ENCODE peak calls at places on chromosomes 11 and 22, in five cellular contexts. X is pancreas, C is M059J, E is upper lobe of right lung, K is NCI-H1436 treated with DMSO at 0.1 percent for 48 hours. H is an unnamed sample.

GRCh38 chr11:12434255-12434654 is 56.9 kb downstream of the PARVA start:
- DNase-seq in X (no peak), C (peak; percentile 34), E (no peak), K (no peak), H (no peak)

GRCh38 chr11:35373284-35373933 is 45.9 kb downstream of the SLC1A2 start:
- DNase-seq in X (peak; percentile 61), C (peak; percentile 54), E (no peak), K (no peak), H (no peak)

GRCh38 chr11:57741132-57742086 is at the start of gene SELENOH:
- DNase-seq in X (peak; percentile 95), C (peak; percentile 97), E (peak; percentile 98), K (peak; percentile 81), H (peak; percentile 85)

GRCh38 chr11:4626207-4627105 is 10.8 kb upstream of the OR51D1 start:
- DNase-seq in X (no peak), C (peak; percentile 76), E (no peak), K (no peak), H (peak; percentile 24)

GRCh38 chr11:46410021-46410420 is 18.4 kb upstream of the CHRM4 start:
- DNase-seq in X (no peak), C (no peak), E (peak; percentile 27), K (no peak), H (no peak)

GRCh38 chr11:68003846-68004550 is at the start of gene UNC93B1:
- DNase-seq in X (peak; percentile 93), C (peak; percentile 85), E (peak; percentile 98), K (no peak), H (peak; percentile 64)

GRCh38 chr22:44661659-44662569 is 40.1 kb upstream of the PRR5 start:
- DNase-seq in X (no peak), C (no peak), E (no peak), K (no peak), H (no peak)

GRCh38 chr11:102760355-102761035 is 19.9 kb downstream of the MMP10 start:
- DNase-seq in X (no peak), C (peak; percentile 96), E (no peak), K (no peak), H (no peak)

GRCh38 chr11:11313426-11313825 is 39.6 kb downstream of the CSNK2A3 start:
- DNase-seq in X (no peak), C (no peak), E (peak; percentile 67), K (no peak), H (no peak)

GRCh38 chr11:68116126-68116525 is 5.1 kb downstream of the CHKA start:
- DNase-seq in X (no peak), C (no peak), E (no peak), K (no peak), H (no peak)

GRCh38 chr22:44279059-44279340 is 33.8 kb downstream of the SHISAL1 start:
- DNase-seq in X (no peak), C (peak; percentile 16), E (no peak), K (no peak), H (no peak)

GRCh38 chr11:121892131-121892681 is 223.8 kb downstream of the BLID start:
- DNase-seq in X (no peak), C (peak; percentile 84), E (no peak), K (no peak), H (no peak)

GRCh38 chr22:17366830-17367229 is 2.4 kb upstream of the CECR2 start:
- DNase-seq in X (no peak), C (no peak), E (no peak), K (no peak), H (no peak)

GRCh38 chr11:30553521-30554110 is 32.5 kb downstream of the MPPED2 start:
- DNase-seq in X (no peak), C (no peak), E (no peak), K (no peak), H (no peak)

GRCh38 chr22:31585161-31585859 is 76.7 kb downstream of the PISD start:
- DNase-seq in X (no peak), C (no peak), E (no peak), K (no peak), H (no peak)

GRCh38 chr11:77503006-77503405 is 29.1 kb upstream of the PAK1 start:
- DNase-seq in X (no peak), C (peak; percentile 43), E (no peak), K (no peak), H (no peak)

GRCh38 chr11:101442936-101443521 is 140.8 kb downstream of the TRPC6 start:
- DNase-seq in X (no peak), C (peak; percentile 55), E (no peak), K (no peak), H (no peak)

GRCh38 chr22:36110306-36110791 is 50.2 kb downstream of the APOL3 start:
- DNase-seq in X (no peak), C (no peak), E (no peak), K (no peak), H (no peak)

GRCh38 chr11:66676931-66677598 is 622 bp downstream of the RBM4B start:
- DNase-seq in X (no peak), C (no peak), E (no peak), K (no peak), H (no peak)